ENCODE peak calls at places on chromosomes 2 and 18, in six cellular contexts. H is tibial artery, D is fibroblast of lung, P is H54, L is anterior cingulate cortex, G is ELR. A is an unnamed sample.

GRCh38 chr2:1811258-1811970 is 67.1 kb upstream of the PXDN start:
- DNase-seq in H (no peak), D (peak), P (no peak), L (no peak), G (no peak), A (no peak)

GRCh38 chr2:119367472-119368099 is 809 bp downstream of the DBI start:
- DNase-seq in H (peak), D (peak), P (peak), L (peak), G (peak), A (no peak)

GRCh38 chr2:1814061-1814460 is 69.7 kb upstream of the PXDN start:
- DNase-seq in H (no peak), D (no peak), P (no peak), L (no peak), G (no peak), A (no peak)

GRCh38 chr2:85551698-85552678 is 9.3 kb downstream of the GGCX start:
- DNase-seq in H (peak), D (peak), P (no peak), L (peak), G (peak), A (peak)

GRCh38 chr2:143524001-143524608 is 394.9 kb downstream of the ARHGAP15 start:
- DNase-seq in H (no peak), D (peak), P (no peak), L (no peak), G (peak), A (no peak)

GRCh38 chr2:107711941-107712340 is 114.8 kb upstream of the RGPD4 start:
- DNase-seq in H (no peak), D (no peak), P (no peak), L (no peak), G (no peak), A (no peak)

GRCh38 chr2:49972699-49973098 is 818.4 kb upstream of the FSHR start:
- DNase-seq in H (no peak), D (no peak), P (no peak), L (peak), G (no peak), A (no peak)

GRCh38 chr2:113157108-113157896 is 16.5 kb upstream of the PSD4 start:
- DNase-seq in H (peak), D (peak), P (peak), L (no peak), G (peak), A (no peak)

GRCh38 chr2:5695641-5696350 is 3.6 kb downstream of the SOX11 start:
- DNase-seq in H (no peak), D (peak), P (no peak), L (no peak), G (no peak), A (no peak)

GRCh38 chr2:129945557-129945956 is 33.9 kb upstream of the RAB6C start:
- DNase-seq in H (no peak), D (no peak), P (no peak), L (no peak), G (no peak), A (no peak)

GRCh38 chr18:25669741-25670140 is 317.8 kb upstream of the ZNF521 start:
- DNase-seq in H (no peak), D (peak), P (no peak), L (no peak), G (peak), A (no peak)

GRCh38 chr2:10350666-10351215 is 48.0 kb downstream of the HPCAL1 start:
- DNase-seq in H (no peak), D (no peak), P (no peak), L (no peak), G (no peak), A (no peak)

GRCh38 chr2:197514754-197515153 is 1.1 kb upstream of the MOB4 start:
- DNase-seq in H (no peak), D (no peak), P (no peak), L (no peak), G (peak), A (no peak)

GRCh38 chr18:55320399-55321255 is 267.4 kb downstream of the TCF4 start:
- DNase-seq in H (no peak), D (peak), P (no peak), L (no peak), G (peak), A (no peak)

GRCh38 chr2:38633895-38634294 is 31.2 kb upstream of the HNRNPLL start:
- DNase-seq in H (no peak), D (no peak), P (no peak), L (no peak), G (no peak), A (no peak)

GRCh38 chr2:196967126-196967525 is 40.6 kb upstream of the PGAP1 start:
- DNase-seq in H (no peak), D (peak), P (peak), L (no peak), G (peak), A (no peak)

GRCh38 chr2:116809074-116809473 is 1005.4 kb upstream of the DDX18 start:
- DNase-seq in H (no peak), D (no peak), P (no peak), L (no peak), G (no peak), A (no peak)

GRCh38 chr2:159475793-159476192 is 140.6 kb downstream of the BAZ2B start:
- DNase-seq in H (no peak), D (no peak), P (no peak), L (no peak), G (no peak), A (no peak)

GRCh38 chr2:72118386-72118785 is 29.3 kb downstream of the CYP26B1 start:
- DNase-seq in H (no peak), D (no peak), P (no peak), L (no peak), G (no peak), A (no peak)

GRCh38 chr18:71529708-71530303 is 1014.3 kb downstream of the CBLN2 start:
- DNase-seq in H (no peak), D (peak), P (no peak), L (no peak), G (no peak), A (no peak)

GRCh38 chr2:241009601-241010530 is 11.4 kb downstream of the SNED1 start:
- DNase-seq in H (peak), D (peak), P (peak), L (no peak), G (peak), A (peak)

GRCh38 chr2:98157557-98157956 is 70.6 kb downstream of the VWA3B start:
- DNase-seq in H (no peak), D (no peak), P (no peak), L (no peak), G (peak), A (no peak)

GRCh38 chr2:72041638-72042111 is 106.0 kb downstream of the CYP26B1 start:
- DNase-seq in H (no peak), D (no peak), P (no peak), L (no peak), G (no peak), A (no peak)

GRCh38 chr18:76686737-76687231 is 135.6 kb upstream of the ZNF236 start:
- DNase-seq in H (peak), D (peak), P (peak), L (peak), G (peak), A (no peak)

GRCh38 chr18:58858591-58859468 is 5.8 kb upstream of the ZNF532 start:
- DNase-seq in H (peak), D (peak), P (no peak), L (no peak), G (peak), A (no peak)

GRCh38 chr2:134640494-134640893 is 78.3 kb downstream of the TMEM163 start:
- DNase-seq in H (no peak), D (no peak), P (no peak), L (no peak), G (no peak), A (no peak)

GRCh38 chr2:119826370-119826961 is 66.7 kb downstream of the PTPN4 start:
- DNase-seq in H (no peak), D (peak), P (no peak), L (no peak), G (peak), A (no peak)